ENCODE peak calls at places on chromosomes 11 and 22, in five cellular contexts. V, C, Y, U and G are unnamed samples.

GRCh38 chr11:6825333-6825744 is 20.1 kb upstream of the OR10A5 start:
- DNase-seq in V (no peak), C (no peak), Y (no peak), U (no peak), G (no peak)

GRCh38 chr11:119671048-119671447 is 58.0 kb downstream of the NECTIN1 start:
- DNase-seq in V (no peak), C (peak), Y (peak), U (no peak), G (no peak)

GRCh38 chr11:116065986-116066385 is 561.8 kb upstream of the CADM1 start:
- DNase-seq in V (no peak), C (no peak), Y (no peak), U (no peak), G (no peak)

GRCh38 chr22:41659941-41660340 is 28.7 kb downstream of the SNU13 start:
- DNase-seq in V (no peak), C (no peak), Y (no peak), U (no peak), G (no peak)

GRCh38 chr11:132943737-132944556 is 588.4 kb downstream of the OPCML start:
- DNase-seq in V (no peak), C (no peak), Y (no peak), U (peak), G (no peak)

GRCh38 chr22:49549256-49549655 is 278.4 kb downstream of the BRD1 start:
- DNase-seq in V (peak), C (no peak), Y (no peak), U (no peak), G (no peak)

GRCh38 chr11:17845431-17845881 is 110.9 kb downstream of the KCNC1 start:
- DNase-seq in V (no peak), C (no peak), Y (no peak), U (no peak), G (peak)

GRCh38 chr11:18748766-18749375 is 22.9 kb upstream of the IGSF22 start:
- DNase-seq in V (no peak), C (no peak), Y (no peak), U (no peak), G (no peak)

GRCh38 chr11:111088872-111089271 is 156.7 kb upstream of the POU2AF2 start:
- DNase-seq in V (no peak), C (no peak), Y (no peak), U (no peak), G (no peak)

GRCh38 chr11:104380358-104380757 is 216.4 kb upstream of the PDGFD start:
- DNase-seq in V (no peak), C (no peak), Y (no peak), U (no peak), G (no peak)

GRCh38 chr11:8871283-8871775 is 39.7 kb upstream of the AKIP1 start:
- DNase-seq in V (peak), C (peak), Y (peak), U (peak), G (no peak)

GRCh38 chr11:119470316-119471266 is 47.6 kb upstream of the THY1 start:
- DNase-seq in V (no peak), C (no peak), Y (no peak), U (no peak), G (peak)

GRCh38 chr22:45551310-45552016 is 48.8 kb downstream of the FBLN1 start:
- DNase-seq in V (no peak), C (no peak), Y (no peak), U (no peak), G (no peak)

GRCh38 chr11:74367881-74368280 is 30.4 kb downstream of the PGM2L1 start:
- DNase-seq in V (no peak), C (no peak), Y (no peak), U (no peak), G (no peak)

GRCh38 chr22:50476819-50477344 is 2.0 kb upstream of the SBF1 start:
- DNase-seq in V (no peak), C (no peak), Y (no peak), U (no peak), G (no peak)

GRCh38 chr11:48018561-48019229 is 38.3 kb downstream of the PTPRJ start:
- DNase-seq in V (no peak), C (no peak), Y (peak), U (peak), G (no peak)

GRCh38 chr22:50728523-50728931 is 9.5 kb upstream of the ACR start:
- DNase-seq in V (peak), C (peak), Y (no peak), U (no peak), G (no peak)

GRCh38 chr22:32811788-32812187 is 10.3 kb downstream of the TIMP3 start:
- DNase-seq in V (no peak), C (no peak), Y (no peak), U (no peak), G (no peak)

GRCh38 chr11:113507341-113507740 is 32.1 kb upstream of the DRD2 start:
- DNase-seq in V (no peak), C (no peak), Y (no peak), U (no peak), G (no peak)

GRCh38 chr11:75797796-75798195 is 17.2 kb upstream of the UVRAG start:
- DNase-seq in V (no peak), C (no peak), Y (no peak), U (no peak), G (no peak)

GRCh38 chr11:46298699-46299424 is 21.4 kb downstream of the CREB3L1 start:
- DNase-seq in V (no peak), C (no peak), Y (no peak), U (no peak), G (no peak)

GRCh38 chr11:93131709-93132108 is 66.1 kb downstream of the SLC36A4 start:
- DNase-seq in V (no peak), C (no peak), Y (no peak), U (peak), G (no peak)

GRCh38 chr11:2778630-2779498 is 79.1 kb upstream of the KCNQ1OT1 start:
- DNase-seq in V (peak), C (peak), Y (peak), U (no peak), G (peak)

GRCh38 chr22:37784829-37785495 is 22.8 kb upstream of the GCAT start:
- DNase-seq in V (peak), C (no peak), Y (no peak), U (no peak), G (peak)

GRCh38 chr11:109819410-109819809 is 273.8 kb upstream of the ZC3H12C start:
- DNase-seq in V (no peak), C (no peak), Y (no peak), U (no peak), G (no peak)

GRCh38 chr11:61347916-61348461 is 13.7 kb downstream of the CYB561A3 start:
- DNase-seq in V (no peak), C (no peak), Y (no peak), U (no peak), G (no peak)

GRCh38 chr11:28566643-28567042 is 458.5 kb downstream of the METTL15 start:
- DNase-seq in V (peak), C (peak), Y (no peak), U (peak), G (peak)

GRCh38 chr11:134024420-134025085 is 44.3 kb upstream of the JAM3 start:
- DNase-seq in V (no peak), C (no peak), Y (no peak), U (no peak), G (peak)

GRCh38 chr11:101523634-101524260 is 60.1 kb downstream of the TRPC6 start:
- DNase-seq in V (no peak), C (no peak), Y (no peak), U (no peak), G (no peak)

GRCh38 chr11:110311783-110312578 is 15.6 kb upstream of the RDX start:
- DNase-seq in V (no peak), C (no peak), Y (no peak), U (no peak), G (no peak)

GRCh38 chr11:14773755-14774154 is 118.3 kb downstream of the CYP2R1 start:
- DNase-seq in V (no peak), C (no peak), Y (no peak), U (peak), G (no peak)

GRCh38 chr11:47514825-47515647 is 37.9 kb downstream of the CELF1 start:
- DNase-seq in V (no peak), C (no peak), Y (no peak), U (no peak), G (no peak)

GRCh38 chr11:92225206-92225562 is 566 bp downstream of the FAT3 start:
- DNase-seq in V (no peak), C (peak), Y (no peak), U (peak), G (no peak)

GRCh38 chr22:36236338-36237319 is 2.7 kb downstream of the APOL2 start:
- DNase-seq in V (no peak), C (no peak), Y (no peak), U (peak), G (no peak)
- H3K27ac ChIP-seq in V (no peak), C (peak), Y (no peak), U (no peak), G (no peak)

GRCh38 chr11:66081505-66081904 is 11.4 kb downstream of the PACS1 start:
- DNase-seq in V (peak), C (no peak), Y (no peak), U (no peak), G (peak)
- H3K27ac ChIP-seq in V (peak), C (peak), Y (no peak), U (no peak), G (peak)

GRCh38 chr11:68379216-68379615 is 66.8 kb downstream of the LRP5 start:
- DNase-seq in V (no peak), C (no peak), Y (no peak), U (no peak), G (no peak)

GRCh38 chr11:68383976-68384501 is 71.6 kb downstream of the LRP5 start:
- DNase-seq in V (peak), C (peak), Y (peak), U (peak), G (no peak)

GRCh38 chr11:68380786-68381622 is 68.6 kb downstream of the LRP5 start:
- DNase-seq in V (no peak), C (no peak), Y (no peak), U (no peak), G (no peak)

GRCh38 chr11:68382358-68382998 is 70.1 kb downstream of the LRP5 start:
- DNase-seq in V (no peak), C (no peak), Y (no peak), U (no peak), G (no peak)

DNA sequence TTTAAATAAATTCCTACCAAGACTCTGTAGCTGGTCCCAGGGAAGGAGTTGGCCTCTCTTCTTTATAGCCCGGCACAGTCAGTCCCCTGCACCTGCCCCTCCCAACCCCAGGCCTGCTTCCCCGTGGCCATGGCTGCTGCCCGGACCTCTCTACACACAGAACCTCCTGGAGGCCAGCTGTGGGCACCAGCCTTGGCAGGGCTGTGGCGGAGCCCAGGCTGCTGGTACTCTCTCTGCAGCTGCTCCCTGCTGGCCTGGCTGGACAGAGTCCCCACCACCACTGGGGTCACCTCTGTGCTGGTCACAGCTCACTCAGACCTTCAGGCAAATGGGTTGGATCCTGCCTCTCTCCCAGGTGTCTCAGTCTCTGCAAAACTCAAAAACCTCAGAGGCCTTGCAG is 69.3 kb downstream of the LRP5 start:
- DNase-seq in V (no peak), C (no peak), Y (peak), U (no peak), G (no peak)
- H3K27ac ChIP-seq in V (peak), C (peak), Y (no peak), U (no peak), G (no peak)

DNA sequence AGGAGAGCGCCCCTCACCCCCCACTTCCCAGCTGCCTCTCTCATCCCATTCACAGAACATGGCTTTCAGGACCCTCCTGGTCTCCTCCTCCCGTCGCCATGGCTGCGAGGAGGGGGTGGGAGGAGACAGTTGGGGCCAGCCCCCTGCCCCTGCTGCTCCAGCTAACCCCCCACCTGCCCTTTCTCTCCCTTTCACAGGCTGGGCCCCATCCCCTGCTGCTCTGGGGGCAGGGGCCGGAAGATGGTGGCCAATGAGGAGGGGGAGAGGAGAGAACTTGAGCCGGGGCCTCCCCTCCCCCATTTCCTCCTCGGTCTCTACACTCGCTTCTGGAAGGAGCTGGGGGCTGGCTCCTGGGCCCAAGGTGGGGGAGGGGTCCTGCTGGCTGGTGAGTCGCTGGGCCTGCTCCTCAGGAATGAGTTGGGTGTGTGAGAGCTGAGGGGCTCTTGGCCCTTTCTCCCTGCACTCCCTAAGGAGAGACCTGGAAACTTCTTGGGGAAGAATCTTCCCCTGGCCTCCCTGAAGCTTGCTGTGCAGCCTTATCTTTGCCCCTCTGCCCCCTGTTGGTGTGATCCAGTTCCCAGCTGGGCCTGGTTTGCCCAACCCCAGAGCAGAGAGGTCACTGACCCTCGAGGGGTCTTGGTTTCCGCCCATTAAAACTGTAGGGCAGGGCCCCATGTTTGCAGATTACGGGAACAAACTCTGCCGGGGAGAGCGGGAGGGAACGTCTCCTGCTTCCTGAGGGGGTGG is 10.2 kb downstream of the YPEL4 start:
- DNase-seq in V (no peak), C (no peak), Y (no peak), U (peak), G (no peak)
- H3K27ac ChIP-seq in V (peak), C (peak), Y (no peak), U (peak), G (peak)